ENCODE peak calls at places on chromosomes 2 and 18, in five cellular contexts. N is OCI-LY7, F is iris pigment epithelial cell, Q is Kasumi-1, E is astrocyte. W is an unnamed sample.

GRCh38 chr2:221771297-221771696 is 199.2 kb upstream of the EPHA4 start:
- DNase-seq in N (no peak), F (no peak), Q (no peak), E (no peak), W (no peak)

GRCh38 chr2:118481336-118481735 is 366.1 kb downstream of the EN1 start:
- DNase-seq in N (no peak), F (no peak), Q (no peak), E (no peak), W (no peak)

GRCh38 chr18:38025433-38026038 is 459.9 kb upstream of the CELF4 start:
- DNase-seq in N (no peak), F (peak), Q (no peak), E (peak), W (no peak)

GRCh38 chr2:231666171-231667095 is 41.9 kb upstream of the PTMA start:
- DNase-seq in N (peak), F (peak), Q (peak), E (peak), W (no peak)

GRCh38 chr2:110818767-110819481 is 86.6 kb downstream of the ACOXL start:
- DNase-seq in N (peak), F (no peak), Q (peak), E (no peak), W (no peak)

GRCh38 chr2:104857262-104858221 is 3.6 kb downstream of the POU3F3 start:
- DNase-seq in N (no peak), F (no peak), Q (no peak), E (no peak), W (no peak)

GRCh38 chr18:31499157-31499524 is 1.2 kb downstream of the DSG2 start:
- DNase-seq in N (no peak), F (no peak), Q (peak), E (no peak), W (no peak)

GRCh38 chr18:24869285-24869684 is 408.8 kb downstream of the HRH4 start:
- DNase-seq in N (no peak), F (no peak), Q (no peak), E (no peak), W (no peak)

GRCh38 chr2:217291259-217291658 is 431.4 kb upstream of the TNP1 start:
- DNase-seq in N (no peak), F (no peak), Q (no peak), E (no peak), W (no peak)

GRCh38 chr2:239261336-239261735 is 139.5 kb downstream of the HDAC4 start:
- DNase-seq in N (no peak), F (no peak), Q (no peak), E (no peak), W (no peak)

W was measured in CD8-positive, alpha-beta memory T cell.